ENCODE peak calls at places on chromosomes 2 and 18, in seven cellular contexts. One of them, this sample, is unnamed.

GRCh38 chr2:98088261-98088660 is 1.3 kb downstream of the VWA3B start:
- DNase-seq in GM03348: no peak
- DNase-seq in AG10803: no peak
- DNase-seq in central memory CD4-positive, alpha-beta T cell: no peak
- DNase-seq in activated T-cell treated with anti-CD3 and anti-CD28 coated beads for 1 hour: no peak
- DNase-seq in stimulated activated CD8-positive, alpha-beta memory T cell treated with anti-CD3 and anti-CD28 coated beads, Interleukin-15, amount 100 ng/mL, for 1 hour: no peak
- DNase-seq in pancreas: no peak
- DNase-seq in this sample: peak

GRCh38 chr2:26696352-26696816 is 3.9 kb downstream of the KCNK3 start:
- DNase-seq in activated T-cell treated with anti-CD3 and anti-CD28 coated beads for 1 hour: no peak
- DNase-seq in GM03348: peak
- DNase-seq in pancreas: peak
- DNase-seq in stimulated activated CD8-positive, alpha-beta memory T cell treated with anti-CD3 and anti-CD28 coated beads, Interleukin-15, amount 100 ng/mL, for 1 hour: no peak
- DNase-seq in AG10803: peak
- DNase-seq in central memory CD4-positive, alpha-beta T cell: no peak
- DNase-seq in this sample: peak

GRCh38 chr18:8957731-8958130 is 144.8 kb upstream of the NDUFV2 start:
- DNase-seq in central memory CD4-positive, alpha-beta T cell: no peak
- DNase-seq in GM03348: no peak
- DNase-seq in AG10803: no peak
- DNase-seq in activated T-cell treated with anti-CD3 and anti-CD28 coated beads for 1 hour: no peak
- DNase-seq in stimulated activated CD8-positive, alpha-beta memory T cell treated with anti-CD3 and anti-CD28 coated beads, Interleukin-15, amount 100 ng/mL, for 1 hour: no peak
- DNase-seq in pancreas: no peak
- DNase-seq in this sample: no peak

GRCh38 chr18:29361843-29362242 is 1184.9 kb upstream of the CDH2 start:
- DNase-seq in pancreas: no peak
- DNase-seq in activated T-cell treated with anti-CD3 and anti-CD28 coated beads for 1 hour: no peak
- DNase-seq in AG10803: no peak
- DNase-seq in central memory CD4-positive, alpha-beta T cell: no peak
- DNase-seq in stimulated activated CD8-positive, alpha-beta memory T cell treated with anti-CD3 and anti-CD28 coated beads, Interleukin-15, amount 100 ng/mL, for 1 hour: no peak
- DNase-seq in GM03348: no peak
- DNase-seq in this sample: no peak

GRCh38 chr2:239328306-239329191 is 72.3 kb downstream of the HDAC4 start:
- DNase-seq in GM03348: peak
- DNase-seq in stimulated activated CD8-positive, alpha-beta memory T cell treated with anti-CD3 and anti-CD28 coated beads, Interleukin-15, amount 100 ng/mL, for 1 hour: no peak
- DNase-seq in central memory CD4-positive, alpha-beta T cell: no peak
- DNase-seq in activated T-cell treated with anti-CD3 and anti-CD28 coated beads for 1 hour: no peak
- DNase-seq in AG10803: peak
- DNase-seq in pancreas: peak
- DNase-seq in this sample: no peak

GRCh38 chr18:6414118-6414722 is 491 bp downstream of the L3MBTL4 start:
- DNase-seq in AG10803: no peak
- DNase-seq in stimulated activated CD8-positive, alpha-beta memory T cell treated with anti-CD3 and anti-CD28 coated beads, Interleukin-15, amount 100 ng/mL, for 1 hour: no peak
- DNase-seq in activated T-cell treated with anti-CD3 and anti-CD28 coated beads for 1 hour: no peak
- DNase-seq in central memory CD4-positive, alpha-beta T cell: no peak
- DNase-seq in GM03348: peak
- DNase-seq in pancreas: peak
- DNase-seq in this sample: peak

GRCh38 chr2:119233326-119234020 is 9.8 kb downstream of the STEAP3 start:
- DNase-seq in pancreas: no peak
- DNase-seq in AG10803: peak
- DNase-seq in central memory CD4-positive, alpha-beta T cell: no peak
- DNase-seq in activated T-cell treated with anti-CD3 and anti-CD28 coated beads for 1 hour: no peak
- DNase-seq in stimulated activated CD8-positive, alpha-beta memory T cell treated with anti-CD3 and anti-CD28 coated beads, Interleukin-15, amount 100 ng/mL, for 1 hour: no peak
- DNase-seq in GM03348: peak
- DNase-seq in this sample: no peak

GRCh38 chr18:50704541-50704940 is 115.3 kb downstream of the MRO start:
- DNase-seq in activated T-cell treated with anti-CD3 and anti-CD28 coated beads for 1 hour: no peak
- DNase-seq in AG10803: no peak
- DNase-seq in pancreas: no peak
- DNase-seq in stimulated activated CD8-positive, alpha-beta memory T cell treated with anti-CD3 and anti-CD28 coated beads, Interleukin-15, amount 100 ng/mL, for 1 hour: no peak
- DNase-seq in central memory CD4-positive, alpha-beta T cell: no peak
- DNase-seq in GM03348: no peak
- DNase-seq in this sample: no peak

GRCh38 chr2:40451926-40452605 is at the start of gene SLC8A1:
- DNase-seq in stimulated activated CD8-positive, alpha-beta memory T cell treated with anti-CD3 and anti-CD28 coated beads, Interleukin-15, amount 100 ng/mL, for 1 hour: no peak
- DNase-seq in AG10803: peak
- DNase-seq in central memory CD4-positive, alpha-beta T cell: no peak
- DNase-seq in GM03348: peak
- DNase-seq in activated T-cell treated with anti-CD3 and anti-CD28 coated beads for 1 hour: no peak
- DNase-seq in pancreas: no peak
- DNase-seq in this sample: no peak

GRCh38 chr2:48483506-48483905 is 46.4 kb upstream of the STON1 start:
- DNase-seq in activated T-cell treated with anti-CD3 and anti-CD28 coated beads for 1 hour: no peak
- DNase-seq in pancreas: no peak
- DNase-seq in GM03348: no peak
- DNase-seq in central memory CD4-positive, alpha-beta T cell: no peak
- DNase-seq in stimulated activated CD8-positive, alpha-beta memory T cell treated with anti-CD3 and anti-CD28 coated beads, Interleukin-15, amount 100 ng/mL, for 1 hour: no peak
- DNase-seq in AG10803: no peak
- DNase-seq in this sample: peak

GRCh38 chr2:106107509-106108131 is 86.5 kb downstream of the UXS1 start:
- DNase-seq in pancreas: no peak
- DNase-seq in central memory CD4-positive, alpha-beta T cell: peak
- DNase-seq in AG10803: peak
- DNase-seq in stimulated activated CD8-positive, alpha-beta memory T cell treated with anti-CD3 and anti-CD28 coated beads, Interleukin-15, amount 100 ng/mL, for 1 hour: no peak
- DNase-seq in GM03348: peak
- DNase-seq in activated T-cell treated with anti-CD3 and anti-CD28 coated beads for 1 hour: no peak
- DNase-seq in this sample: no peak